ENCODE peak calls at places on chromosomes 7 and 10, in five cellular contexts. One of them, this sample, is unnamed.

GRCh38 chr10:92222603-92223275 is 68.1 kb downstream of the CPEB3 start:
- DNase-seq in SK-N-MC: no peak
- DNase-seq in adipocyte: peak
- DNase-seq in left ventricle myocardium inferior: no peak
- DNase-seq in BJ: no peak
- DNase-seq in this sample: peak

GRCh38 chr10:13658864-13659685 is 72.3 kb downstream of the PRPF18 start:
- DNase-seq in left ventricle myocardium inferior: peak
- DNase-seq in adipocyte: no peak
- DNase-seq in SK-N-MC: no peak
- DNase-seq in BJ: no peak
- DNase-seq in this sample: no peak

GRCh38 chr10:5325076-5325475 is 39.7 kb upstream of the UCN3 start:
- DNase-seq in adipocyte: no peak
- DNase-seq in BJ: no peak
- DNase-seq in left ventricle myocardium inferior: no peak
- DNase-seq in SK-N-MC: no peak
- DNase-seq in this sample: no peak

GRCh38 chr10:124032982-124033886 is 60.2 kb downstream of the CHST15 start:
- DNase-seq in SK-N-MC: no peak
- DNase-seq in left ventricle myocardium inferior: no peak
- DNase-seq in adipocyte: peak
- DNase-seq in BJ: no peak
- DNase-seq in this sample: peak

GRCh38 chr10:5553400-5554170 is 28.8 kb downstream of the CALML3 start:
- DNase-seq in left ventricle myocardium inferior: peak
- DNase-seq in adipocyte: no peak
- DNase-seq in BJ: no peak
- DNase-seq in SK-N-MC: no peak
- DNase-seq in this sample: no peak

GRCh38 chr7:102985176-102985783 is 72.5 kb downstream of the LRRC17 start:
- DNase-seq in BJ: no peak
- DNase-seq in left ventricle myocardium inferior: no peak
- DNase-seq in adipocyte: peak
- DNase-seq in SK-N-MC: no peak
- DNase-seq in this sample: no peak

GRCh38 chr10:96833220-96834001 is 1.3 kb downstream of the LCOR start:
- DNase-seq in SK-N-MC: no peak
- DNase-seq in adipocyte: peak
- DNase-seq in left ventricle myocardium inferior: peak
- DNase-seq in BJ: no peak
- DNase-seq in this sample: peak

GRCh38 chr7:55224111-55224510 is 141.0 kb upstream of the LANCL2 start:
- DNase-seq in SK-N-MC: no peak
- DNase-seq in left ventricle myocardium inferior: no peak
- DNase-seq in BJ: no peak
- DNase-seq in adipocyte: no peak
- DNase-seq in this sample: no peak

GRCh38 chr7:4694653-4695335 is 12.7 kb downstream of the FOXK1 start:
- DNase-seq in BJ: no peak
- DNase-seq in SK-N-MC: no peak
- DNase-seq in adipocyte: peak
- DNase-seq in left ventricle myocardium inferior: peak
- DNase-seq in this sample: peak

GRCh38 chr7:47211467-47212121 is 370.3 kb downstream of the TNS3 start:
- DNase-seq in adipocyte: no peak
- DNase-seq in left ventricle myocardium inferior: no peak
- DNase-seq in BJ: no peak
- DNase-seq in SK-N-MC: no peak
- DNase-seq in this sample: no peak

GRCh38 chr7:24979863-24980694 is at the start of gene OSBPL3:
- DNase-seq in adipocyte: peak
- DNase-seq in left ventricle myocardium inferior: peak
- DNase-seq in SK-N-MC: peak
- DNase-seq in BJ: peak
- DNase-seq in this sample: peak

GRCh38 chr7:73706122-73707044 is 13.1 kb downstream of the STX1A start:
- DNase-seq in BJ: no peak
- DNase-seq in SK-N-MC: no peak
- DNase-seq in left ventricle myocardium inferior: no peak
- DNase-seq in adipocyte: no peak
- DNase-seq in this sample: peak

GRCh38 chr7:33258561-33258960 is 129.2 kb downstream of the BBS9 start:
- DNase-seq in left ventricle myocardium inferior: no peak
- DNase-seq in BJ: no peak
- DNase-seq in SK-N-MC: no peak
- DNase-seq in adipocyte: peak
- DNase-seq in this sample: no peak

GRCh38 chr7:19248681-19249080 is 103.5 kb upstream of the FERD3L start:
- DNase-seq in BJ: no peak
- DNase-seq in SK-N-MC: no peak
- DNase-seq in left ventricle myocardium inferior: no peak
- DNase-seq in adipocyte: peak
- DNase-seq in this sample: peak

GRCh38 chr7:102125127-102125561 is 161.5 kb upstream of the SH2B2 start:
- DNase-seq in left ventricle myocardium inferior: peak
- DNase-seq in SK-N-MC: no peak
- DNase-seq in adipocyte: peak
- DNase-seq in BJ: peak
- DNase-seq in this sample: peak

GRCh38 chr7:44180631-44181030 is 8.6 kb downstream of the GCK start:
- DNase-seq in adipocyte: no peak
- DNase-seq in left ventricle myocardium inferior: no peak
- DNase-seq in SK-N-MC: no peak
- DNase-seq in BJ: no peak
- DNase-seq in this sample: no peak

GRCh38 chr10:121158988-121159579 is 307.9 kb downstream of the WDR11 start:
- DNase-seq in SK-N-MC: no peak
- DNase-seq in adipocyte: no peak
- DNase-seq in BJ: no peak
- DNase-seq in left ventricle myocardium inferior: no peak
- DNase-seq in this sample: no peak

GRCh38 chr10:114719311-114719710 is 61.2 kb upstream of the ABLIM1 start:
- DNase-seq in BJ: no peak
- DNase-seq in adipocyte: no peak
- DNase-seq in left ventricle myocardium inferior: no peak
- DNase-seq in SK-N-MC: no peak
- DNase-seq in this sample: no peak

GRCh38 chr7:10708447-10708846 is 265.2 kb upstream of the PHF14 start:
- DNase-seq in adipocyte: no peak
- DNase-seq in BJ: no peak
- DNase-seq in left ventricle myocardium inferior: no peak
- DNase-seq in SK-N-MC: no peak
- DNase-seq in this sample: no peak

GRCh38 chr10:119672291-119672690 is 21.1 kb downstream of the BAG3 start:
- DNase-seq in left ventricle myocardium inferior: no peak
- DNase-seq in BJ: no peak
- DNase-seq in SK-N-MC: no peak
- DNase-seq in adipocyte: no peak
- DNase-seq in this sample: no peak

GRCh38 chr7:157851501-157852067 is 514.8 kb downstream of the DNAJB6 start:
- DNase-seq in BJ: no peak
- DNase-seq in adipocyte: no peak
- DNase-seq in left ventricle myocardium inferior: peak
- DNase-seq in SK-N-MC: no peak
- DNase-seq in this sample: no peak

GRCh38 chr7:22865607-22865970 is 42.9 kb upstream of the TOMM7 start:
- DNase-seq in left ventricle myocardium inferior: no peak
- DNase-seq in BJ: no peak
- DNase-seq in SK-N-MC: no peak
- DNase-seq in adipocyte: no peak
- DNase-seq in this sample: no peak

GRCh38 chr10:78600740-78601139 is 468.0 kb upstream of the ZMIZ1 start:
- DNase-seq in adipocyte: peak
- DNase-seq in BJ: no peak
- DNase-seq in SK-N-MC: no peak
- DNase-seq in left ventricle myocardium inferior: no peak
- DNase-seq in this sample: peak

GRCh38 chr7:64686493-64687184 is 20.7 kb downstream of the ZNF107 start:
- DNase-seq in BJ: no peak
- DNase-seq in adipocyte: no peak
- DNase-seq in SK-N-MC: no peak
- DNase-seq in left ventricle myocardium inferior: no peak
- DNase-seq in this sample: no peak

GRCh38 chr10:22599048-22599561 is 115.3 kb downstream of the PIP4K2A start:
- DNase-seq in BJ: peak
- DNase-seq in left ventricle myocardium inferior: no peak
- DNase-seq in SK-N-MC: no peak
- DNase-seq in adipocyte: peak
- DNase-seq in this sample: peak

GRCh38 chr10:76026176-76026771 is 594.9 kb downstream of the LRMDA start:
- DNase-seq in SK-N-MC: no peak
- DNase-seq in left ventricle myocardium inferior: no peak
- DNase-seq in BJ: no peak
- DNase-seq in adipocyte: no peak
- DNase-seq in this sample: no peak

GRCh38 chr7:157688439-157689268 is 351.9 kb downstream of the DNAJB6 start:
- DNase-seq in left ventricle myocardium inferior: no peak
- DNase-seq in SK-N-MC: no peak
- DNase-seq in BJ: no peak
- DNase-seq in adipocyte: no peak
- DNase-seq in this sample: no peak

GRCh38 chr10:103244663-103245271 is 920 bp upstream of the RPEL1 start:
- DNase-seq in BJ: no peak
- DNase-seq in left ventricle myocardium inferior: peak
- DNase-seq in SK-N-MC: no peak
- DNase-seq in adipocyte: peak
- DNase-seq in this sample: peak

GRCh38 chr7:78018541-78019456 is 220.2 kb downstream of the PHTF2 start:
- DNase-seq in SK-N-MC: no peak
- DNase-seq in BJ: no peak
- DNase-seq in left ventricle myocardium inferior: peak
- DNase-seq in adipocyte: peak
- DNase-seq in this sample: peak

GRCh38 chr7:947391-948210 is 6.9 kb downstream of the ADAP1 start:
- DNase-seq in left ventricle myocardium inferior: peak
- DNase-seq in SK-N-MC: no peak
- DNase-seq in adipocyte: no peak
- DNase-seq in BJ: no peak
- DNase-seq in this sample: no peak

GRCh38 chr10:29160110-29160669 is 128.7 kb upstream of the LYZL1 start:
- DNase-seq in SK-N-MC: no peak
- DNase-seq in left ventricle myocardium inferior: no peak
- DNase-seq in BJ: peak
- DNase-seq in adipocyte: peak
- DNase-seq in this sample: peak

GRCh38 chr10:124354411-124355382 is 64.0 kb downstream of the OAT start:
- DNase-seq in SK-N-MC: peak
- DNase-seq in left ventricle myocardium inferior: peak
- DNase-seq in BJ: peak
- DNase-seq in adipocyte: peak
- DNase-seq in this sample: peak

GRCh38 chr10:127952575-127952869 is 45.6 kb downstream of the PTPRE start:
- DNase-seq in BJ: no peak
- DNase-seq in left ventricle myocardium inferior: no peak
- DNase-seq in SK-N-MC: no peak
- DNase-seq in adipocyte: no peak
- DNase-seq in this sample: no peak

DNA sequence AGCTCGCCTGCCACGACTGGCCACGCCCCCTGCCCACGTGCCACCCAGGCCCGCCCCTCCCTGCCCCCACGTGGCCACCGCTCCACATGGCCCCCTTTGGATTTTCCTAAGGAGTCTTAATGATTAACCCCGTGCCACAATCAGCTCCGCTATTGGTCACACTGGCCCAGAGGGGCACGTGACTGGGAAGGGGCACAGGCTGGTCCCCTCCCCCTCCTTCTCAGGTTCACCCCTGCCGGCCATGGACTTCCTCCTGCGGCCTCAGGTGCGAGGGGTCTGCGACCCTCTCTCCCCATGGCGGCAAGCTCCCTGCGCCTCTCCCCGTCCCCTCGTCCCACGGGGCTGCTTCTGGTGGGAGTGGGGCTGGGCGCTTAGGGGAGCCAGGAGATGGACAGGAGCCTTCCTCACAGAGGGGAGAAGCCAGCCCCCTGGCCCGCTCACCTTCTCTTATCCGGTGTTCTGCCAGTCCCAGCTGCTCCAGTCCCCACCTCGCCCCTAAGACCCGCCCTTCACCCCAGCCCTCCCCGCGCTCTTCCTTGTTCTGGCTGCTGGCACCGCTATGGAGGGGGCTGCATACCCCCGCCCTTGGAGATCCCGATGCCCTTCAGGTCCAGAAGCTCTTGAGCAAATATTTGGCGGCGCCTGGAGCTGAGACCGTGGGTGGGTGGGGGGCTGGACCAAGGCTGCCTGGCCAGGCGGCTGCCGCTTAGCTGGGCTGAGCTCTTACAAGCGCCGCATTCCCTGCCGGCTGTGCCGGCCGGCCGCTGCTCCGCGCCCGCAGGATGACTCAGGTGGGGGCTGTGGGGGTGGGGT is 3.2 kb downstream of the SLC4A2 start:
- DNase-seq in SK-N-MC: no peak
- DNase-seq in adipocyte: peak
- DNase-seq in left ventricle myocardium inferior: no peak
- DNase-seq in BJ: no peak
- DNase-seq in this sample: peak
- H3K4me3 ChIP-seq in SK-N-MC: no peak
- H3K4me3 ChIP-seq in adipocyte: peak
- H3K4me3 ChIP-seq in left ventricle myocardium inferior: peak
- H3K4me3 ChIP-seq in BJ: peak
- H3K4me3 ChIP-seq in this sample: peak

GRCh38 chr7:142927085-142927745 is 6.3 kb downstream of the TRPV5 start:
- DNase-seq in adipocyte: no peak
- DNase-seq in BJ: no peak
- DNase-seq in SK-N-MC: no peak
- DNase-seq in left ventricle myocardium inferior: no peak
- DNase-seq in this sample: no peak
- H3K4me3 ChIP-seq in adipocyte: no peak
- H3K4me3 ChIP-seq in BJ: no peak
- H3K4me3 ChIP-seq in SK-N-MC: no peak
- H3K4me3 ChIP-seq in left ventricle myocardium inferior: no peak
- H3K4me3 ChIP-seq in this sample: no peak

GRCh38 chr7:28573751-28574295 is 161.5 kb downstream of the CREB5 start:
- DNase-seq in BJ: no peak
- DNase-seq in adipocyte: peak
- DNase-seq in left ventricle myocardium inferior: no peak
- DNase-seq in SK-N-MC: no peak
- DNase-seq in this sample: peak
- H3K4me3 ChIP-seq in BJ: no peak
- H3K4me3 ChIP-seq in adipocyte: peak
- H3K4me3 ChIP-seq in left ventricle myocardium inferior: no peak
- H3K4me3 ChIP-seq in SK-N-MC: no peak
- H3K4me3 ChIP-seq in this sample: no peak

DNA sequence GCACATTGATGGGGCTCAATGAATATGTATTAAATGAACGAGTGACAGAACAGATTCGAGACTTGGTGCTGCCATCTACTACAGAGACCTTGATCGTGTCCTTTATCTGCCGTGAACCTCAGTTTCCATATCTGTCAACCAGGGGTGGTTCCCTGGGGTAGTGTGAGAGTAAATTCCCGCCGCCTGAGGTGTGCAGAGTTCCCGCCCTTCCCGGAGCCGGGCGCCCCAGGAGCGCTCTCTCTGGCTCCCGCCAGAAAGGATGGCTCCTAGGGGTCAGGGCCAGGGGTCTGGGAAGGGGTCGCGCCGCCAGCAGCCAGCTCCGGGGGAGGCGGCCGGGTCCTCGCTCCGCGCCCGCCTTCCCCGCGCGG is 333 bp upstream of the PLCE1 start:
- DNase-seq in left ventricle myocardium inferior: no peak
- DNase-seq in SK-N-MC: no peak
- DNase-seq in adipocyte: no peak
- DNase-seq in BJ: no peak
- DNase-seq in this sample: no peak
- H3K4me3 ChIP-seq in left ventricle myocardium inferior: peak
- H3K4me3 ChIP-seq in SK-N-MC: no peak
- H3K4me3 ChIP-seq in adipocyte: peak
- H3K4me3 ChIP-seq in BJ: peak
- H3K4me3 ChIP-seq in this sample: peak

This sample was measured in mesenchymal stem cell.